ENCODE peak calls at places on chromosomes 16 and 17, in five cellular contexts. Y is NCI-H1436, A is caudate nucleus, B is hepatocyte, C is T47D. Z is an unnamed sample.

GRCh38 chr16:79076039-79076767 is 524.3 kb downstream of the MAF start:
- DNase-seq in Y (no peak), C (no peak), A (no peak), B (no peak), Z (no peak)

GRCh38 chr16:87790278-87791023 is 24.7 kb upstream of the KLHDC4 start:
- DNase-seq in C (peak), A (no peak), Y (peak), B (no peak), Z (no peak)

GRCh38 chr17:6187836-6188235 is 117.7 kb downstream of the WSCD1 start:
- DNase-seq in C (no peak), B (no peak), A (no peak), Y (peak), Z (no peak)

GRCh38 chr17:77516902-77517301 is 376.1 kb downstream of the SEC14L1 start:
- DNase-seq in B (no peak), Y (no peak), C (no peak), A (no peak), Z (no peak)

GRCh38 chr17:71765437-71765836 is 355.4 kb upstream of the SOX9 start:
- DNase-seq in B (peak), A (no peak), C (no peak), Y (no peak), Z (no peak)

GRCh38 chr17:10600551-10600950 is 51.1 kb upstream of the MYH2 start:
- DNase-seq in A (no peak), Y (no peak), C (no peak), B (no peak), Z (no peak)

GRCh38 chr16:10883004-10883403 is 6.0 kb downstream of the CIITA start:
- DNase-seq in C (peak), Y (no peak), A (no peak), B (no peak), Z (no peak)

GRCh38 chr16:66058181-66058580 is 308.3 kb upstream of the CDH5 start:
- DNase-seq in C (no peak), B (peak), A (no peak), Y (no peak), Z (no peak)

GRCh38 chr17:57086069-57086930 is 1.3 kb downstream of the AKAP1 start:
- DNase-seq in A (no peak), B (peak), Y (no peak), C (peak), Z (peak)

GRCh38 chr17:82120148-82120547 is 22.1 kb upstream of the FASN start:
- DNase-seq in A (no peak), B (peak), Y (no peak), C (no peak), Z (no peak)

GRCh38 chr16:86611958-86612357 is 33.6 kb downstream of the FOXL1 start:
- DNase-seq in C (no peak), B (no peak), A (no peak), Y (no peak), Z (no peak)

GRCh38 chr16:55443855-55444254 is 35.1 kb upstream of the MMP2 start:
- DNase-seq in Y (no peak), C (no peak), B (no peak), A (no peak), Z (no peak)

GRCh38 chr16:70465999-70466811 is 11.8 kb downstream of the FCSK start:
- DNase-seq in Y (no peak), C (no peak), B (no peak), A (no peak), Z (no peak)

GRCh38 chr16:81647527-81647926 is 131.6 kb upstream of the PLCG2 start:
- DNase-seq in A (no peak), Y (no peak), B (peak), C (no peak), Z (no peak)

GRCh38 chr16:72179592-72179991 is 7.6 kb upstream of the PMFBP1 start:
- DNase-seq in Y (no peak), A (no peak), C (no peak), B (peak), Z (no peak)

GRCh38 chr17:75557075-75557851 is 30.3 kb upstream of the MYO15B start:
- DNase-seq in A (peak), C (peak), Y (no peak), B (peak), Z (peak)

GRCh38 chr17:35189291-35189690 is 4.9 kb downstream of the SLC35G3 start:
- DNase-seq in A (no peak), C (no peak), Y (no peak), B (no peak), Z (no peak)

GRCh38 chr17:68533887-68534700 is 21.9 kb downstream of the PRKAR1A start:
- DNase-seq in C (no peak), A (no peak), Y (no peak), B (no peak), Z (no peak)

GRCh38 chr17:144936-145670 is 7.7 kb downstream of the SCGB1C2 start:
- DNase-seq in A (no peak), Y (no peak), C (no peak), B (no peak), Z (no peak)

GRCh38 chr16:20849587-20850390 is 43.5 kb downstream of the REXO5 start:
- DNase-seq in A (peak), C (no peak), B (peak), Y (peak), Z (peak)

GRCh38 chr16:28932339-28933141 is 769 bp downstream of the CD19 start:
- DNase-seq in B (no peak), Y (no peak), C (no peak), A (no peak), Z (no peak)

GRCh38 chr16:47887496-47887895 is 268.3 kb downstream of the ABCC12 start:
- DNase-seq in Y (peak), A (no peak), C (no peak), B (peak), Z (no peak)

GRCh38 chr16:77993586-77993985 is 28.8 kb upstream of the CLEC3A start:
- DNase-seq in Y (no peak), C (no peak), B (peak), A (no peak), Z (no peak)

GRCh38 chr16:88558457-88559442 is 11.5 kb upstream of the ZC3H18 start:
- DNase-seq in C (no peak), A (no peak), Y (peak), B (peak), Z (peak)

GRCh38 chr17:62750502-62751349 is 57.4 kb downstream of the MARCHF10 start:
- DNase-seq in Y (no peak), B (no peak), A (no peak), C (no peak), Z (no peak)

GRCh38 chr17:79691931-79692330 is 38.8 kb upstream of the ENPP7 start:
- DNase-seq in A (peak), C (no peak), B (no peak), Y (no peak), Z (no peak)

GRCh38 chr16:85200471-85201278 is 88.4 kb upstream of the CIBAR2 start:
- DNase-seq in C (no peak), B (peak), A (no peak), Y (no peak), Z (peak)

GRCh38 chr16:57255686-57256415 is 10.8 kb downstream of the ARL2BP start:
- DNase-seq in Y (no peak), B (no peak), C (no peak), A (no peak), Z (no peak)

GRCh38 chr17:31627960-31628359 is 231.1 kb downstream of the COPRS start:
- DNase-seq in Y (no peak), C (no peak), B (no peak), A (no peak), Z (no peak)

GRCh38 chr17:49387374-49388289 is 25.6 kb upstream of the ZNF652 start:
- DNase-seq in B (no peak), A (no peak), C (no peak), Y (no peak), Z (peak)

GRCh38 chr17:21452377-21453143 is 76.4 kb downstream of the KCNJ12 start:
- DNase-seq in B (peak), A (peak), Y (no peak), C (no peak), Z (peak)

GRCh38 chr17:608911-609882 is 105.4 kb downstream of the VPS53 start:
- DNase-seq in A (no peak), B (no peak), Y (no peak), C (no peak), Z (no peak)

GRCh38 chr16:70463235-70463634 is 8.8 kb downstream of the FCSK start:
- DNase-seq in A (no peak), Y (no peak), C (no peak), B (no peak), Z (no peak)

GRCh38 chr17:17876959-17877547 is 40.3 kb upstream of the SREBF1 start:
- DNase-seq in A (no peak), B (no peak), Y (no peak), C (no peak), Z (no peak)

GRCh38 chr17:19979917-19980770 is 2.5 kb upstream of the AKAP10 start:
- DNase-seq in A (no peak), B (peak), Y (peak), C (no peak), Z (no peak)

GRCh38 chr16:58492735-58493134 is 7.2 kb upstream of the NDRG4 start:
- DNase-seq in C (no peak), A (no peak), B (no peak), Y (peak), Z (no peak)

GRCh38 chr16:30724641-30725464 is 23.4 kb upstream of the PHKG2 start:
- DNase-seq in Y (no peak), B (no peak), A (no peak), C (no peak), Z (no peak)